ENCODE peak calls at places on chromosomes 3 and 15, in nine cellular contexts. Q is AG09309; U is GM12865; M is bronchial epithelial cell; N is activated CD8-positive, alpha-beta memory T cell treated with anti-CD3 and anti-CD28 coated beads, Interleukin-2, amount 50 U/mL, for 48 hours; Z is HEK293T; L is left ventricle myocardium superior; S is thyroid gland; B is NB4. O is an unnamed sample.

GRCh38 chr3:173660645-173661299 is 263.2 kb downstream of the NLGN1 start:
- DNase-seq in Q (no peak), U (no peak), M (peak; percentile 26), N (no peak), Z (no peak), L (no peak), S (peak; percentile 12), B (no peak), O (no peak)

GRCh38 chr3:14142567-14143270 is 17.9 kb downstream of the TMEM43 start:
- DNase-seq in Q (no peak), U (no peak), M (peak; percentile 43), N (no peak), Z (no peak), L (no peak), S (no peak), B (no peak), O (no peak)

GRCh38 chr15:37098468-37099320 is 1.7 kb downstream of the MEIS2 start:
- DNase-seq in Q (no peak), U (peak; percentile 73), M (no peak), N (no peak), Z (no peak), L (peak; percentile 60), S (no peak), B (peak; percentile 66), O (no peak)

GRCh38 chr15:76140069-76140454 is 80.3 kb downstream of the TMEM266 start:
- DNase-seq in Q (no peak), U (no peak), M (no peak), N (no peak), Z (no peak), L (peak; percentile 50), S (peak; percentile 11), B (no peak), O (no peak)

GRCh38 chr3:180354214-180354613 is 247.7 kb upstream of the TTC14 start:
- DNase-seq in Q (no peak), U (no peak), M (no peak), N (no peak), Z (no peak), L (no peak), S (no peak), B (no peak), O (no peak)

GRCh38 chr3:151926956-151927355 is 53.5 kb downstream of the SUCNR1 start:
- DNase-seq in Q (peak; percentile 72), U (no peak), M (peak; percentile 85), N (no peak), Z (no peak), L (no peak), S (no peak), B (no peak), O (no peak)

GRCh38 chr15:81859737-81860516 is 185.9 kb downstream of the MEX3B start:
- DNase-seq in Q (no peak), U (no peak), M (no peak), N (no peak), Z (no peak), L (no peak), S (no peak), B (no peak), O (no peak)

GRCh38 chr3:16236856-16237393 is 27.8 kb downstream of the DPH3 start:
- DNase-seq in Q (no peak), U (no peak), M (no peak), N (no peak), Z (no peak), L (no peak), S (no peak), B (no peak), O (no peak)

GRCh38 chr3:177521305-177521704 is 324.0 kb upstream of the TBL1XR1 start:
- DNase-seq in Q (no peak), U (no peak), M (peak; percentile 83), N (no peak), Z (no peak), L (no peak), S (peak; percentile 97), B (no peak), O (no peak)

GRCh38 chr15:96341465-96342142 is 11.1 kb downstream of the NR2F2 start:
- DNase-seq in Q (no peak), U (no peak), M (no peak), N (peak; percentile 47), Z (no peak), L (peak; percentile 41), S (no peak), B (no peak), O (no peak)

GRCh38 chr15:52502608-52503007 is 26.1 kb downstream of the MYO5A start:
- DNase-seq in Q (no peak), U (no peak), M (no peak), N (no peak), Z (no peak), L (no peak), S (no peak), B (no peak), O (no peak)

GRCh38 chr3:30131171-30131570 is 475.2 kb upstream of the TGFBR2 start:
- DNase-seq in Q (no peak), U (no peak), M (no peak), N (no peak), Z (no peak), L (no peak), S (no peak), B (no peak), O (no peak)

GRCh38 chr3:47762233-47762632 is 19.5 kb downstream of the SMARCC1 start:
- DNase-seq in Q (no peak), U (no peak), M (no peak), N (no peak), Z (no peak), L (no peak), S (no peak), B (no peak), O (no peak)

O was measured in HCT116.